ENCODE peak calls at places on chromosomes 11 and 22, in ten cellular contexts. One of them, this sample, is unnamed.

GRCh38 chr11:15975742-15976141 is 380.6 kb downstream of the SOX6 start:
- DNase-seq in brain microvascular endothelial cell: no peak
- DNase-seq in BJ: no peak
- DNase-seq in stimulated activated CD4-positive, alpha-beta T cell treated with anti-CD3 and anti-CD28 coated beads, Interleukin-2, amount 100 ng/mL, for 48 hours: no peak
- DNase-seq in stimulated activated CD8-positive, alpha-beta memory T cell treated with anti-CD3 and anti-CD28 coated beads, Interleukin-4, amount 100 ng/mL, for 1 hour: no peak
- DNase-seq in AG08395: no peak
- DNase-seq in cardiac fibroblast: no peak
- DNase-seq in NCI-H510A treated with DMSO at 0.1 percent for 48 hours: no peak
- DNase-seq in T-helper 2 cell: no peak
- DNase-seq in iPS-NIHi11: no peak
- DNase-seq in this sample: no peak

GRCh38 chr22:48576333-48577013 is 1251.2 kb downstream of the BRD1 start:
- DNase-seq in AG08395: peak
- DNase-seq in T-helper 2 cell: no peak
- DNase-seq in stimulated activated CD8-positive, alpha-beta memory T cell treated with anti-CD3 and anti-CD28 coated beads, Interleukin-4, amount 100 ng/mL, for 1 hour: no peak
- DNase-seq in brain microvascular endothelial cell: no peak
- DNase-seq in stimulated activated CD4-positive, alpha-beta T cell treated with anti-CD3 and anti-CD28 coated beads, Interleukin-2, amount 100 ng/mL, for 48 hours: peak
- DNase-seq in NCI-H510A treated with DMSO at 0.1 percent for 48 hours: peak
- DNase-seq in iPS-NIHi11: peak
- DNase-seq in BJ: no peak
- DNase-seq in cardiac fibroblast: no peak
- DNase-seq in this sample: peak

GRCh38 chr11:60860943-60861342 is 5.2 kb upstream of the PTGDR2 start:
- DNase-seq in cardiac fibroblast: peak
- DNase-seq in NCI-H510A treated with DMSO at 0.1 percent for 48 hours: no peak
- DNase-seq in stimulated activated CD8-positive, alpha-beta memory T cell treated with anti-CD3 and anti-CD28 coated beads, Interleukin-4, amount 100 ng/mL, for 1 hour: no peak
- DNase-seq in stimulated activated CD4-positive, alpha-beta T cell treated with anti-CD3 and anti-CD28 coated beads, Interleukin-2, amount 100 ng/mL, for 48 hours: no peak
- DNase-seq in BJ: no peak
- DNase-seq in iPS-NIHi11: no peak
- DNase-seq in T-helper 2 cell: no peak
- DNase-seq in brain microvascular endothelial cell: no peak
- DNase-seq in AG08395: no peak
- DNase-seq in this sample: no peak

GRCh38 chr11:68542617-68543016 is 82.1 kb downstream of the PPP6R3 start:
- DNase-seq in brain microvascular endothelial cell: peak
- DNase-seq in stimulated activated CD4-positive, alpha-beta T cell treated with anti-CD3 and anti-CD28 coated beads, Interleukin-2, amount 100 ng/mL, for 48 hours: no peak
- DNase-seq in BJ: peak
- DNase-seq in iPS-NIHi11: no peak
- DNase-seq in T-helper 2 cell: no peak
- DNase-seq in NCI-H510A treated with DMSO at 0.1 percent for 48 hours: no peak
- DNase-seq in cardiac fibroblast: peak
- DNase-seq in AG08395: peak
- DNase-seq in stimulated activated CD8-positive, alpha-beta memory T cell treated with anti-CD3 and anti-CD28 coated beads, Interleukin-4, amount 100 ng/mL, for 1 hour: no peak
- DNase-seq in this sample: no peak

GRCh38 chr22:17264321-17265052 is 45.3 kb upstream of the ADA2 start:
- DNase-seq in NCI-H510A treated with DMSO at 0.1 percent for 48 hours: peak
- DNase-seq in AG08395: no peak
- DNase-seq in cardiac fibroblast: peak
- DNase-seq in BJ: no peak
- DNase-seq in stimulated activated CD4-positive, alpha-beta T cell treated with anti-CD3 and anti-CD28 coated beads, Interleukin-2, amount 100 ng/mL, for 48 hours: no peak
- DNase-seq in iPS-NIHi11: peak
- DNase-seq in T-helper 2 cell: no peak
- DNase-seq in brain microvascular endothelial cell: no peak
- DNase-seq in stimulated activated CD8-positive, alpha-beta memory T cell treated with anti-CD3 and anti-CD28 coated beads, Interleukin-4, amount 100 ng/mL, for 1 hour: no peak
- DNase-seq in this sample: peak

GRCh38 chr11:103591554-103591953 is 444.9 kb upstream of the DDI1 start:
- DNase-seq in T-helper 2 cell: no peak
- DNase-seq in stimulated activated CD4-positive, alpha-beta T cell treated with anti-CD3 and anti-CD28 coated beads, Interleukin-2, amount 100 ng/mL, for 48 hours: no peak
- DNase-seq in AG08395: no peak
- DNase-seq in stimulated activated CD8-positive, alpha-beta memory T cell treated with anti-CD3 and anti-CD28 coated beads, Interleukin-4, amount 100 ng/mL, for 1 hour: no peak
- DNase-seq in cardiac fibroblast: peak
- DNase-seq in brain microvascular endothelial cell: no peak
- DNase-seq in BJ: no peak
- DNase-seq in NCI-H510A treated with DMSO at 0.1 percent for 48 hours: no peak
- DNase-seq in iPS-NIHi11: no peak
- DNase-seq in this sample: no peak

GRCh38 chr22:21753374-21754111 is 17.9 kb upstream of the YPEL1 start:
- DNase-seq in stimulated activated CD4-positive, alpha-beta T cell treated with anti-CD3 and anti-CD28 coated beads, Interleukin-2, amount 100 ng/mL, for 48 hours: no peak
- DNase-seq in stimulated activated CD8-positive, alpha-beta memory T cell treated with anti-CD3 and anti-CD28 coated beads, Interleukin-4, amount 100 ng/mL, for 1 hour: no peak
- DNase-seq in BJ: no peak
- DNase-seq in AG08395: no peak
- DNase-seq in brain microvascular endothelial cell: no peak
- DNase-seq in iPS-NIHi11: no peak
- DNase-seq in cardiac fibroblast: no peak
- DNase-seq in T-helper 2 cell: no peak
- DNase-seq in NCI-H510A treated with DMSO at 0.1 percent for 48 hours: no peak
- DNase-seq in this sample: no peak

GRCh38 chr22:17807571-17808410 is 33.5 kb upstream of the BID start:
- DNase-seq in AG08395: peak
- DNase-seq in stimulated activated CD4-positive, alpha-beta T cell treated with anti-CD3 and anti-CD28 coated beads, Interleukin-2, amount 100 ng/mL, for 48 hours: no peak
- DNase-seq in T-helper 2 cell: no peak
- DNase-seq in cardiac fibroblast: no peak
- DNase-seq in stimulated activated CD8-positive, alpha-beta memory T cell treated with anti-CD3 and anti-CD28 coated beads, Interleukin-4, amount 100 ng/mL, for 1 hour: no peak
- DNase-seq in brain microvascular endothelial cell: no peak
- DNase-seq in BJ: no peak
- DNase-seq in iPS-NIHi11: no peak
- DNase-seq in NCI-H510A treated with DMSO at 0.1 percent for 48 hours: peak
- DNase-seq in this sample: no peak

GRCh38 chr11:108959874-108960273 is 295.0 kb downstream of the DDX10 start:
- DNase-seq in NCI-H510A treated with DMSO at 0.1 percent for 48 hours: no peak
- DNase-seq in iPS-NIHi11: no peak
- DNase-seq in stimulated activated CD4-positive, alpha-beta T cell treated with anti-CD3 and anti-CD28 coated beads, Interleukin-2, amount 100 ng/mL, for 48 hours: no peak
- DNase-seq in T-helper 2 cell: no peak
- DNase-seq in AG08395: no peak
- DNase-seq in cardiac fibroblast: no peak
- DNase-seq in stimulated activated CD8-positive, alpha-beta memory T cell treated with anti-CD3 and anti-CD28 coated beads, Interleukin-4, amount 100 ng/mL, for 1 hour: no peak
- DNase-seq in brain microvascular endothelial cell: no peak
- DNase-seq in BJ: no peak
- DNase-seq in this sample: no peak

This sample was measured in C1 segment of cervical spinal cord.